ENCODE peak calls at places on chromosomes 13 and 19, in four cellular contexts. Z, W, S and A are unnamed samples.

GRCh38 chr13:71587193-71587592 is 279.8 kb downstream of the DACH1 start:
- DNase-seq in W (no peak), S (no peak), Z (no peak), A (no peak)

GRCh38 chr19:52065399-52065798 is 16.8 kb upstream of the ZNF432 start:
- DNase-seq in Z (no peak), S (no peak), W (no peak), A (no peak)

GRCh38 chr19:47598407-47599349 is 10.3 kb upstream of the BICRA start:
- DNase-seq in W (no peak), S (peak; percentile 99), Z (no peak), A (no peak)

GRCh38 chr13:55937180-55937579 is 1203.5 kb upstream of the PRR20A start:
- DNase-seq in S (no peak), Z (no peak), W (no peak), A (no peak)

GRCh38 chr13:75357576-75358295 is 124.2 kb downstream of the TBC1D4 start:
- DNase-seq in Z (peak; percentile 63), W (peak; percentile 45), S (peak; percentile 76), A (no peak)

GRCh38 chr19:6531163-6531955 is 533 bp downstream of the TNFSF9 start:
- DNase-seq in W (no peak), Z (peak; percentile 27), S (no peak), A (no peak)

GRCh38 chr13:80341771-80342271 is 895 bp upstream of the SPRY2 start:
- DNase-seq in S (peak; percentile 48), W (no peak), Z (peak; percentile 8), A (peak; percentile 65)

GRCh38 chr13:48648446-48648845 is 5.3 kb upstream of the CYSLTR2 start:
- DNase-seq in S (no peak), W (no peak), Z (no peak), A (no peak)

GRCh38 chr13:67200605-67201004 is 29.5 kb downstream of the PCDH9 start:
- DNase-seq in Z (no peak), S (no peak), W (no peak), A (no peak)

GRCh38 chr19:5480427-5480836 is 25.2 kb downstream of the ZNRF4 start:
- DNase-seq in W (peak; percentile 31), S (peak; percentile 29), Z (peak; percentile 51), A (no peak)

GRCh38 chr19:5218963-5219530 is 121.6 kb downstream of the PTPRS start:
- DNase-seq in S (no peak), Z (no peak), W (no peak), A (no peak)